ENCODE peak calls at places on chromosomes 2 and 18, in ten cellular contexts. A is neural progenitor cell; Q is ovary; J is GM23248; B is tibial artery; P is RWPE1; H is substantia nigra; X is CD8-positive, alpha-beta T cell; K is psoas muscle; Y is GM12878. N is an unnamed sample.
A peak's percentile ranks its signal among the peaks of the same experiment; 100 is the strongest.

GRCh38 chr2:68989035-68989434 is 14.6 kb downstream of the GKN1 start:
- DNase-seq in A (no peak), Q (no peak), J (no peak), B (no peak), P (no peak), H (no peak), X (no peak), K (no peak), Y (no peak), N (no peak)

GRCh38 chr2:27202829-27203228 is 9.0 kb upstream of the ATRAID start:
- DNase-seq in A (no peak), Q (no peak), J (peak; percentile 65), B (no peak), P (no peak), H (no peak), X (no peak), K (no peak), Y (no peak), N (no peak)

GRCh38 chr18:8844721-8845148 is 139.4 kb downstream of the MTCL1 start:
- DNase-seq in A (no peak), Q (no peak), J (no peak), B (no peak), P (peak; percentile 19), H (no peak), X (no peak), K (no peak), Y (no peak), N (no peak)

GRCh38 chr2:240598311-240598911 is 11.9 kb downstream of the CAPN10 start:
- DNase-seq in A (no peak), Q (no peak), J (no peak), B (peak; percentile 66), P (no peak), H (no peak), X (no peak), K (peak; percentile 48), Y (no peak), N (no peak)

GRCh38 chr18:12819822-12820221 is 64.2 kb downstream of the PTPN2 start:
- DNase-seq in A (no peak), Q (no peak), J (no peak), B (no peak), P (no peak), H (no peak), X (no peak), K (no peak), Y (no peak), N (no peak)

GRCh38 chr2:36820942-36821605 is 124.6 kb downstream of the VIT start:
- DNase-seq in A (no peak), Q (no peak), J (no peak), B (no peak), P (no peak), H (no peak), X (no peak), K (no peak), Y (no peak), N (no peak)

GRCh38 chr2:197152451-197153228 is 157.9 kb downstream of the ANKRD44 start:
- DNase-seq in A (no peak), Q (no peak), J (peak; percentile 51), B (no peak), P (no peak), H (peak; percentile 10), X (peak; percentile 34), K (no peak), Y (peak; percentile 67), N (no peak)

GRCh38 chr2:179543361-179543901 is 278.8 kb upstream of the SESTD1 start:
- DNase-seq in A (peak; percentile 77), Q (no peak), J (peak; percentile 7), B (no peak), P (no peak), H (no peak), X (no peak), K (no peak), Y (no peak), N (no peak)

GRCh38 chr2:26438526-26438925 is 36.8 kb downstream of the DRC1 start:
- DNase-seq in A (no peak), Q (no peak), J (peak; percentile 97), B (no peak), P (no peak), H (no peak), X (no peak), K (no peak), Y (no peak), N (no peak)

GRCh38 chr2:3288455-3289163 is 89.0 kb downstream of the EIPR1 start:
- DNase-seq in A (no peak), Q (no peak), J (no peak), B (no peak), P (no peak), H (no peak), X (no peak), K (no peak), Y (no peak), N (no peak)

GRCh38 chr18:26488417-26489009 is 59.8 kb downstream of the KCTD1 start:
- DNase-seq in A (no peak), Q (no peak), J (no peak), B (no peak), P (peak; percentile 70), H (no peak), X (no peak), K (no peak), Y (no peak), N (no peak)

GRCh38 chr2:19354417-19355022 is 3.9 kb downstream of the OSR1 start:
- DNase-seq in A (no peak), Q (no peak), J (no peak), B (no peak), P (no peak), H (no peak), X (no peak), K (no peak), Y (no peak), N (no peak)

GRCh38 chr18:5197032-5197434 is at the start of gene AKAIN1:
- DNase-seq in A (peak; percentile 95), Q (no peak), J (peak; percentile 65), B (no peak), P (peak; percentile 17), H (peak; percentile 31), X (peak; percentile 19), K (no peak), Y (no peak), N (peak; percentile 4)

GRCh38 chr2:236584521-236585384 is 15.1 kb downstream of the ACKR3 start:
- DNase-seq in A (no peak), Q (no peak), J (no peak), B (peak; percentile 32), P (no peak), H (no peak), X (no peak), K (peak; percentile 64), Y (no peak), N (no peak)

GRCh38 chr2:240875228-240876034 is 6.8 kb downstream of the AGXT start:
- DNase-seq in A (no peak), Q (no peak), J (no peak), B (no peak), P (no peak), H (no peak), X (no peak), K (no peak), Y (no peak), N (no peak)

GRCh38 chr18:79345366-79345765 is 50.4 kb upstream of the NFATC1 start:
- DNase-seq in A (no peak), Q (no peak), J (no peak), B (no peak), P (no peak), H (no peak), X (no peak), K (no peak), Y (no peak), N (peak; percentile 26)

DNA sequence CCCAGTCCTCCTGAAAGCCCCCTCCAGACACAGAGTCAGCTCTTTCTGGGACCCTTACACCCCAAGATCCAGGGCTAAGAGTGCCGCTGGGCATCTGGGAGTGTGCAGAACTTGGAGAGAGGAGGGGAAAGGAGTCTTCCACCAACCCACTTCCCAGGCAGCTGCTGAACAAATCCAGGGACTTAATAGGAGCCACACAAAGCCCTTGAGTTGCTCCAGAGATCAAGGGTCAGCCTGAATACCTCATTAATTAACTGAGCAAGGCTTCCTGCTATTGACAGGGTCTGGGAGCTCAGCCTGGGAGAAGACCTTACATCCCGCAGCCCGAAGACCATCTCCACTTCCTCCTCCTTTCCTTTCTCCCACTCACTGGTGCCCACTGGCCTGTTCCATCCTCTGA is 108.3 kb downstream of the CELF4 start:
- DNase-seq in A (peak; percentile 81), Q (no peak), J (no peak), B (no peak), P (no peak), H (no peak), X (no peak), K (no peak), Y (no peak), N (no peak)
- H3K27ac ChIP-seq in A (no peak overlapping the region), Q (no peak overlapping the region), J (no peak overlapping the region), B (no peak overlapping the region), P (no peak overlapping the region), H (no peak overlapping the region), X (no peak overlapping the region), K (no peak overlapping the region), Y (no peak overlapping the region), N (peak overlapping the region; percentile 84)

GRCh38 chr2:219404954-219405353 is 13.2 kb upstream of the DES start:
- DNase-seq in A (peak; percentile 51), Q (no peak), J (no peak), B (no peak), P (no peak), H (no peak), X (no peak), K (peak; percentile 95), Y (no peak), N (no peak)
- H3K27ac ChIP-seq in A (no peak overlapping the region), Q (peak overlapping the region; percentile 45), J (no peak overlapping the region), B (peak overlapping the region; percentile 90), P (no peak overlapping the region), H (no peak overlapping the region), X (no peak overlapping the region), K (peak overlapping the region; percentile 98), Y (no peak overlapping the region), N (no peak overlapping the region)

GRCh38 chr2:219384872-219385271 is 2.8 kb downstream of the DNPEP start:
- DNase-seq in A (no peak), Q (no peak), J (no peak), B (no peak), P (no peak), H (no peak), X (no peak), K (no peak), Y (no peak), N (no peak)
- H3K27ac ChIP-seq in A (no peak overlapping the region), Q (no peak overlapping the region), J (no peak overlapping the region), B (no peak overlapping the region), P (no peak overlapping the region), H (no peak overlapping the region), X (no peak overlapping the region), K (no peak overlapping the region), Y (no peak overlapping the region), N (no peak overlapping the region)

DNA sequence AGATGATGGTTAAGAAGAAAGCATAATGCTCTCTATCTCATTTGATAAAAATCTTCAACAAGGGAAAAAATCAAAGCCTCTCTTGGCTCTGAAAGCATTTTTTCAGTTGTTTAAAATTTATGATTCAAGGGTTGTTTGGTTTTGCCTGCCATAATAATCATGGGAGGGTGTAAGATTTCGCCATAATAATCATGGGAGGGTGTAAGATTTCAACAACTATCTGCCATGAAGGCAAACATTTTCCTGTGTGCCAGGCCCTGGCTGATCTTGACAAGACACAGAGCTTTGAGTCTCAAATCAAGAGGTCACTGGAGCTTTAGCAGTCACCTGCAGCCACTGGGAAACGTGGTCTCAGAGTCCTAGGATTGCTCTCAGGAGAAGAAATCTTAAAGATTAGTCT is 175.1 kb upstream of the PIEZO2 start:
- DNase-seq in A (no peak), Q (no peak), J (peak; percentile 29), B (no peak), P (no peak), H (no peak), X (no peak), K (no peak), Y (no peak), N (no peak)
- H3K27ac ChIP-seq in A (no peak overlapping the region), Q (no peak overlapping the region), J (peak overlapping the region; percentile 96), B (no peak overlapping the region), P (no peak overlapping the region), H (no peak overlapping the region), X (no peak overlapping the region), K (peak overlapping the region; percentile 62), Y (no peak overlapping the region), N (no peak overlapping the region)

GRCh38 chr2:108958002-108958401 is 31.0 kb downstream of the EDAR start:
- DNase-seq in A (no peak), Q (no peak), J (no peak), B (peak; percentile 3), P (peak; percentile 54), H (no peak), X (peak; percentile 25), K (no peak), Y (no peak), N (no peak)
- H3K27ac ChIP-seq in A (no peak overlapping the region), Q (no peak overlapping the region), J (no peak overlapping the region), B (no peak overlapping the region), P (no peak overlapping the region), H (no peak overlapping the region), X (no peak overlapping the region), K (no peak overlapping the region), Y (no peak overlapping the region), N (no peak overlapping the region)

N was measured in caudate nucleus.